ENCODE peak calls at places on chromosomes 1 and 21, in five cellular contexts. D is stimulated activated CD4-positive, alpha-beta T cell treated with anti-CD3 and anti-CD28 coated beads, Interleukin-15, amount 100 ng/mL, for 1 hour; I is SW480; Q is Right ventricle myocardium superior; S is EH. C is an unnamed sample.

GRCh38 chr1:30919025-30919881 is 10.7 kb upstream of the SDC3 start:
- DNase-seq in D (no peak), I (no peak), Q (no peak), S (peak), C (peak)

GRCh38 chr1:11781298-11781697 is 19.3 kb downstream of the C1orf167 start:
- DNase-seq in D (no peak), I (no peak), Q (no peak), S (peak), C (no peak)

GRCh38 chr21:15445327-15445726 is 284.5 kb upstream of the USP25 start:
- DNase-seq in D (no peak), I (no peak), Q (no peak), S (no peak), C (no peak)

GRCh38 chr1:158017800-158018595 is 24.6 kb downstream of the KIRREL1 start:
- DNase-seq in D (no peak), I (no peak), Q (no peak), S (peak), C (no peak)

GRCh38 chr1:160780398-160780755 is 15.6 kb upstream of the LY9 start:
- DNase-seq in D (no peak), I (no peak), Q (no peak), S (no peak), C (no peak)

GRCh38 chr21:35940074-35940927 is 120.0 kb downstream of the SETD4 start:
- DNase-seq in D (no peak), I (peak), Q (no peak), S (peak), C (peak)

GRCh38 chr1:242017580-242018233 is 18.8 kb upstream of the MAP1LC3C start:
- DNase-seq in D (no peak), I (peak), Q (peak), S (peak), C (peak)

GRCh38 chr1:205633421-205633976 is 1.7 kb upstream of the ELK4 start:
- DNase-seq in D (no peak), I (no peak), Q (no peak), S (peak), C (peak)